ENCODE peak calls at places on chromosomes 3 and 15, in ten cellular contexts. K is fibroblast of the aortic adventitia; R is NCI-H2081 treated with DMSO at 0.1 percent for 48 hours; D is DMS53; X is Kasumi-1; Q is CD8-positive, alpha-beta memory T cell; E is effector memory CD4-positive, alpha-beta T cell; W is lung; S is left ventricle myocardium inferior; T is body of pancreas. I is an unnamed sample.

GRCh38 chr3:45896956-45897355 is 10.6 kb downstream of the CCR9 start:
- DNase-seq in Q (no peak), X (no peak), D (no peak), K (peak), E (no peak), T (no peak), S (no peak), W (no peak), R (no peak), I (no peak)

GRCh38 chr3:10281951-10282350 is 10.8 kb downstream of the GHRL start:
- DNase-seq in W (no peak), S (no peak), E (no peak), Q (no peak), T (no peak), X (no peak), R (no peak), D (no peak), K (peak), I (no peak)

GRCh38 chr3:136751259-136752045 is 726 bp downstream of the STAG1 start:
- DNase-seq in S (peak), T (peak), E (peak), D (peak), K (peak), X (peak), Q (peak), R (no peak), W (peak), I (peak)

GRCh38 chr15:80768158-80768557 is 11.0 kb upstream of the CEMIP start:
- DNase-seq in S (no peak), K (no peak), Q (no peak), E (no peak), D (no peak), W (no peak), T (no peak), R (no peak), X (no peak), I (no peak)

GRCh38 chr3:183907176-183907575 is 22.5 kb upstream of the PARL start:
- DNase-seq in X (no peak), E (no peak), W (no peak), Q (no peak), T (no peak), R (no peak), D (no peak), S (no peak), K (no peak), I (no peak)

GRCh38 chr3:47024932-47025331 is 45.5 kb downstream of the NBEAL2 start:
- DNase-seq in S (no peak), W (no peak), R (no peak), X (no peak), K (peak), Q (no peak), D (no peak), E (no peak), T (no peak), I (no peak)

GRCh38 chr3:66402596-66403267 is 98.1 kb downstream of the LRIG1 start:
- DNase-seq in W (no peak), K (no peak), D (no peak), R (no peak), T (no peak), E (no peak), X (no peak), Q (no peak), S (no peak), I (no peak)

GRCh38 chr15:72271895-72272212 is 500 bp downstream of the PARP6 start:
- DNase-seq in S (no peak), W (peak), D (peak), E (no peak), T (no peak), R (no peak), X (no peak), Q (no peak), K (peak), I (no peak)

GRCh38 chr3:30354972-30355371 is 251.4 kb upstream of the TGFBR2 start:
- DNase-seq in E (no peak), D (peak), R (peak), K (no peak), S (no peak), W (no peak), T (no peak), Q (no peak), X (no peak), I (no peak)

I was measured in occipital lobe.